ENCODE peak calls at places on chromosomes 3 and 15, in eight cellular contexts. One of them, this sample, is unnamed.

GRCh38 chr3:48157950-48158376 is 30.3 kb downstream of the CDC25A start:
- DNase-seq in B cell: no peak
- DNase-seq in choroid plexus epithelial cell: peak
- DNase-seq in progenitor cell of endocrine pancreas: peak
- DNase-seq in breast epithelium: no peak
- DNase-seq in A549: peak
- DNase-seq in CD4-positive, alpha-beta T cell: peak
- DNase-seq in HL-60: peak
- DNase-seq in this sample: peak

GRCh38 chr3:193805448-193805847 is 212.4 kb downstream of the OPA1 start:
- DNase-seq in A549: peak
- DNase-seq in HL-60: no peak
- DNase-seq in B cell: no peak
- DNase-seq in breast epithelium: peak
- DNase-seq in CD4-positive, alpha-beta T cell: no peak
- DNase-seq in choroid plexus epithelial cell: peak
- DNase-seq in progenitor cell of endocrine pancreas: no peak
- DNase-seq in this sample: no peak

GRCh38 chr15:43278869-43279268 is 12.1 kb upstream of the TGM5 start:
- DNase-seq in progenitor cell of endocrine pancreas: no peak
- DNase-seq in breast epithelium: no peak
- DNase-seq in choroid plexus epithelial cell: no peak
- DNase-seq in A549: no peak
- DNase-seq in B cell: no peak
- DNase-seq in CD4-positive, alpha-beta T cell: no peak
- DNase-seq in HL-60: no peak
- DNase-seq in this sample: no peak

GRCh38 chr3:4826237-4827100 is 152.8 kb upstream of the BHLHE40 start:
- DNase-seq in A549: peak
- DNase-seq in HL-60: no peak
- DNase-seq in B cell: no peak
- DNase-seq in CD4-positive, alpha-beta T cell: no peak
- DNase-seq in choroid plexus epithelial cell: no peak
- DNase-seq in progenitor cell of endocrine pancreas: no peak
- DNase-seq in breast epithelium: peak
- DNase-seq in this sample: no peak

GRCh38 chr15:59157398-59157797 is 49.2 kb upstream of the LDHAL6B start:
- DNase-seq in progenitor cell of endocrine pancreas: no peak
- DNase-seq in choroid plexus epithelial cell: no peak
- DNase-seq in CD4-positive, alpha-beta T cell: no peak
- DNase-seq in B cell: no peak
- DNase-seq in HL-60: no peak
- DNase-seq in A549: no peak
- DNase-seq in breast epithelium: no peak
- DNase-seq in this sample: no peak

GRCh38 chr3:60064210-60065178 is 1014.7 kb upstream of the CFAP20DC start:
- DNase-seq in B cell: no peak
- DNase-seq in progenitor cell of endocrine pancreas: no peak
- DNase-seq in A549: no peak
- DNase-seq in breast epithelium: no peak
- DNase-seq in CD4-positive, alpha-beta T cell: no peak
- DNase-seq in HL-60: no peak
- DNase-seq in choroid plexus epithelial cell: peak
- DNase-seq in this sample: no peak

GRCh38 chr3:196388946-196389345 is 43.3 kb downstream of the UBXN7 start:
- DNase-seq in B cell: no peak
- DNase-seq in progenitor cell of endocrine pancreas: no peak
- DNase-seq in choroid plexus epithelial cell: peak
- DNase-seq in breast epithelium: no peak
- DNase-seq in HL-60: no peak
- DNase-seq in CD4-positive, alpha-beta T cell: no peak
- DNase-seq in A549: no peak
- DNase-seq in this sample: no peak

GRCh38 chr15:59247364-59247763 is 40.7 kb downstream of the LDHAL6B start:
- DNase-seq in B cell: peak
- DNase-seq in HL-60: peak
- DNase-seq in breast epithelium: no peak
- DNase-seq in A549: peak
- DNase-seq in progenitor cell of endocrine pancreas: peak
- DNase-seq in choroid plexus epithelial cell: peak
- DNase-seq in CD4-positive, alpha-beta T cell: peak
- DNase-seq in this sample: peak

GRCh38 chr3:172760406-172760805 is 9.9 kb downstream of the ECT2 start:
- DNase-seq in CD4-positive, alpha-beta T cell: no peak
- DNase-seq in choroid plexus epithelial cell: peak
- DNase-seq in A549: peak
- DNase-seq in breast epithelium: no peak
- DNase-seq in B cell: no peak
- DNase-seq in HL-60: no peak
- DNase-seq in progenitor cell of endocrine pancreas: no peak
- DNase-seq in this sample: peak

GRCh38 chr3:122332551-122332950 is 7.5 kb downstream of the CSTA start:
- DNase-seq in breast epithelium: no peak
- DNase-seq in choroid plexus epithelial cell: no peak
- DNase-seq in CD4-positive, alpha-beta T cell: no peak
- DNase-seq in progenitor cell of endocrine pancreas: no peak
- DNase-seq in HL-60: no peak
- DNase-seq in B cell: no peak
- DNase-seq in A549: no peak
- DNase-seq in this sample: no peak

GRCh38 chr3:16289144-16289889 is 24.3 kb downstream of the OXNAD1 start:
- DNase-seq in A549: no peak
- DNase-seq in choroid plexus epithelial cell: no peak
- DNase-seq in B cell: no peak
- DNase-seq in breast epithelium: no peak
- DNase-seq in CD4-positive, alpha-beta T cell: no peak
- DNase-seq in HL-60: no peak
- DNase-seq in progenitor cell of endocrine pancreas: no peak
- DNase-seq in this sample: no peak

GRCh38 chr15:62618432-62618831 is 424.1 kb upstream of the TPM1 start:
- DNase-seq in A549: peak
- DNase-seq in progenitor cell of endocrine pancreas: no peak
- DNase-seq in B cell: no peak
- DNase-seq in HL-60: no peak
- DNase-seq in choroid plexus epithelial cell: peak
- DNase-seq in CD4-positive, alpha-beta T cell: no peak
- DNase-seq in breast epithelium: no peak
- DNase-seq in this sample: peak

GRCh38 chr3:138186803-138187295 is 252 bp upstream of the ARMC8 start:
- DNase-seq in A549: peak
- DNase-seq in breast epithelium: peak
- DNase-seq in CD4-positive, alpha-beta T cell: peak
- DNase-seq in progenitor cell of endocrine pancreas: peak
- DNase-seq in HL-60: peak
- DNase-seq in B cell: peak
- DNase-seq in choroid plexus epithelial cell: peak
- DNase-seq in this sample: no peak

GRCh38 chr3:64685800-64686445 is 1.9 kb downstream of the ADAMTS9 start:
- DNase-seq in B cell: no peak
- DNase-seq in breast epithelium: peak
- DNase-seq in progenitor cell of endocrine pancreas: peak
- DNase-seq in A549: peak
- DNase-seq in choroid plexus epithelial cell: peak
- DNase-seq in HL-60: no peak
- DNase-seq in CD4-positive, alpha-beta T cell: no peak
- DNase-seq in this sample: peak

GRCh38 chr3:118641608-118642007 is 393.0 kb downstream of the IGSF11 start:
- DNase-seq in CD4-positive, alpha-beta T cell: no peak
- DNase-seq in HL-60: no peak
- DNase-seq in breast epithelium: no peak
- DNase-seq in A549: peak
- DNase-seq in B cell: no peak
- DNase-seq in progenitor cell of endocrine pancreas: no peak
- DNase-seq in choroid plexus epithelial cell: no peak
- DNase-seq in this sample: no peak

GRCh38 chr3:157103280-157103679 is 56.7 kb downstream of the CCNL1 start:
- DNase-seq in progenitor cell of endocrine pancreas: no peak
- DNase-seq in B cell: peak
- DNase-seq in A549: no peak
- DNase-seq in HL-60: no peak
- DNase-seq in CD4-positive, alpha-beta T cell: no peak
- DNase-seq in breast epithelium: no peak
- DNase-seq in choroid plexus epithelial cell: no peak
- DNase-seq in this sample: no peak

DNA sequence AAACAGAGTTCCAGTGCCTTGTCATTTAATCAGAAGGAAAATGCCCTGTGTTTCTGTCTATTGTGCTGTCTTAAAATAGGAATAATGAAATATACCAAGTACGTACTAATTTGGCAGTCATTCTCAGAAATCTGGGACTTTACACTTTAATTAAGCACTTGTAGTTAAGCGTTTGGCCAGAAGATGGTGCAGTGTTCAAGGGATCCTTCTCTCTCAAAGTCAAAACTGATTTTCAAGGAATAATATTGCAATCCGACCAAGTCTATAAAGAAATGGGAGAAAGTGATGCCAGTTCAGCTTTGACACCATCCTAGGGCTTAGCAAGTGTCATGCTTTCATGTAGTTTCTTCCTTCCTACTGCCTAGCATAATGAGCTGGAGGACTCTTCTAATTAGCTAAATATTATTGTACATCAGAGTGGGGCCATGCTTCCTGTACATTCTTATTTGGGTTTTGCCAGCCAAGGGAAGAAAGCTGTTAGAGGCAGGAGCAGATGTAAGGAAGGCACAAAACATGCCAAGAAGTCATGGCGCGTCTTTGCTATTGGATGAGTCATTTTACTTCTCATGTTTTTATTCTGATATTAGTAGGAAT is 64.8 kb downstream of the SAMMSON start:
- DNase-seq in breast epithelium: no peak
- DNase-seq in choroid plexus epithelial cell: peak
- DNase-seq in CD4-positive, alpha-beta T cell: no peak
- DNase-seq in A549: peak
- DNase-seq in HL-60: peak
- DNase-seq in progenitor cell of endocrine pancreas: no peak
- DNase-seq in B cell: no peak
- DNase-seq in this sample: peak
- TF ChIP-seq CTCF in breast epithelium: peak
- TF ChIP-seq CTCF in choroid plexus epithelial cell: peak
- TF ChIP-seq CTCF in CD4-positive, alpha-beta T cell: peak
- TF ChIP-seq CTCF in A549: peak
- TF ChIP-seq CTCF in HL-60: peak
- TF ChIP-seq CTCF in progenitor cell of endocrine pancreas: peak
- TF ChIP-seq CTCF in B cell: peak
- TF ChIP-seq CTCF in this sample: peak

GRCh38 chr15:92848464-92848851 is 51.7 kb upstream of the CHD2 start:
- DNase-seq in B cell: no peak
- DNase-seq in A549: no peak
- DNase-seq in choroid plexus epithelial cell: no peak
- DNase-seq in CD4-positive, alpha-beta T cell: no peak
- DNase-seq in breast epithelium: no peak
- DNase-seq in HL-60: no peak
- DNase-seq in progenitor cell of endocrine pancreas: no peak
- DNase-seq in this sample: no peak

GRCh38 chr15:92845109-92845508 is 55.0 kb upstream of the CHD2 start:
- DNase-seq in progenitor cell of endocrine pancreas: no peak
- DNase-seq in breast epithelium: no peak
- DNase-seq in A549: peak
- DNase-seq in CD4-positive, alpha-beta T cell: no peak
- DNase-seq in B cell: no peak
- DNase-seq in HL-60: peak
- DNase-seq in choroid plexus epithelial cell: peak
- DNase-seq in this sample: no peak

GRCh38 chr15:92847841-92848240 is 52.3 kb upstream of the CHD2 start:
- DNase-seq in breast epithelium: no peak
- DNase-seq in CD4-positive, alpha-beta T cell: no peak
- DNase-seq in B cell: no peak
- DNase-seq in choroid plexus epithelial cell: no peak
- DNase-seq in A549: no peak
- DNase-seq in HL-60: no peak
- DNase-seq in progenitor cell of endocrine pancreas: no peak
- DNase-seq in this sample: no peak

GRCh38 chr15:92848852-92849598 is 51.1 kb upstream of the CHD2 start:
- DNase-seq in choroid plexus epithelial cell: peak
- DNase-seq in CD4-positive, alpha-beta T cell: no peak
- DNase-seq in progenitor cell of endocrine pancreas: no peak
- DNase-seq in B cell: peak
- DNase-seq in A549: no peak
- DNase-seq in HL-60: peak
- DNase-seq in breast epithelium: no peak
- DNase-seq in this sample: peak

DNA sequence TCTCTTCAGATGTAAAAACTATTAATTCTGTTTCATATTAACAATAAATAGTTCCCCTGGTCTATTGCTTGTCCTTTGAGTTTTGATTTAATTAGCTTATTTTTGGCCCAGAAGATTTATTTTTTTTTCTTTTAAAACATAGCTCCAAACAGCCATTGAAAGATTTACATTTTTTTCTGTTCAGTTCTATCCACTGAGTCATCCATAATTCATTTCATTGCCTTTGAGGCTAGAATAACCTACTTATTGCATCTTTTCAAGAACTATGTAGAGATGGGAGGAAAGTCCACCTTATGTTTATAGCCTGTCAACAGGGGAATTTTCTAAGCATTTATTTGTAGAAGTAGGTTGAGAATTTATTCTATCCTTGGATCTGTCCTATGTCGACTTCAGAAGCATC is 53.4 kb upstream of the CHD2 start:
- DNase-seq in HL-60: no peak
- DNase-seq in A549: no peak
- DNase-seq in choroid plexus epithelial cell: peak
- DNase-seq in progenitor cell of endocrine pancreas: no peak
- DNase-seq in B cell: no peak
- DNase-seq in CD4-positive, alpha-beta T cell: no peak
- DNase-seq in breast epithelium: no peak
- DNase-seq in this sample: no peak
- TF ChIP-seq CTCF in HL-60: no peak
- TF ChIP-seq CTCF in A549: no peak
- TF ChIP-seq CTCF in choroid plexus epithelial cell: no peak
- TF ChIP-seq CTCF in progenitor cell of endocrine pancreas: no peak
- TF ChIP-seq CTCF in B cell: no peak
- TF ChIP-seq CTCF in CD4-positive, alpha-beta T cell: no peak
- TF ChIP-seq CTCF in breast epithelium: no peak
- TF ChIP-seq CTCF in this sample: no peak

GRCh38 chr3:67384790-67385397 is 269.5 kb downstream of the SUCLG2 start:
- DNase-seq in HL-60: peak
- DNase-seq in CD4-positive, alpha-beta T cell: no peak
- DNase-seq in B cell: no peak
- DNase-seq in progenitor cell of endocrine pancreas: peak
- DNase-seq in A549: peak
- DNase-seq in breast epithelium: no peak
- DNase-seq in choroid plexus epithelial cell: peak
- DNase-seq in this sample: no peak
- TF ChIP-seq CTCF in HL-60: peak
- TF ChIP-seq CTCF in CD4-positive, alpha-beta T cell: peak
- TF ChIP-seq CTCF in B cell: peak
- TF ChIP-seq CTCF in progenitor cell of endocrine pancreas: peak
- TF ChIP-seq CTCF in A549: peak
- TF ChIP-seq CTCF in breast epithelium: peak
- TF ChIP-seq CTCF in choroid plexus epithelial cell: peak
- TF ChIP-seq CTCF in this sample: peak

DNA sequence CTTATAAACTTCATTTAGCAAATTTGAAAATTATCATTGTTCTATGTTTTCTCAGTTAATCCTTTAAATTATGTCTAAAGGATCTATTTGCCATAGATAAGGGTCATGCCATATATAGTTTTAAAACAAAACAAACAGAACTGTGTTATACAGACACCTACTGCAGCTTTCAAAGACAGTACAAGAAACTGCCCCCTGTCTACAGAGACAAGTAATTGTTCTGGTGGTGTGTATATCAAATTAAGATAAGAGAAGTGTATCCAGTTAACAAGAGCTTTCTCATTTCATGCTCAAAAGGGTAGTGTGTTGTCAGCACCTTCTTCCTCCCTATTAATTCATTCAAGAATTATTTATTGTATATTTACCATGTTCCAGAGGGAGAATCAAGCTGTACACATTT is 201.2 kb downstream of the FMN1 start:
- DNase-seq in A549: peak
- DNase-seq in choroid plexus epithelial cell: peak
- DNase-seq in progenitor cell of endocrine pancreas: no peak
- DNase-seq in CD4-positive, alpha-beta T cell: no peak
- DNase-seq in B cell: no peak
- DNase-seq in breast epithelium: no peak
- DNase-seq in HL-60: no peak
- DNase-seq in this sample: no peak
- TF ChIP-seq CTCF in A549: peak
- TF ChIP-seq CTCF in choroid plexus epithelial cell: peak
- TF ChIP-seq CTCF in progenitor cell of endocrine pancreas: peak
- TF ChIP-seq CTCF in CD4-positive, alpha-beta T cell: no peak
- TF ChIP-seq CTCF in B cell: peak
- TF ChIP-seq CTCF in breast epithelium: no peak
- TF ChIP-seq CTCF in HL-60: no peak
- TF ChIP-seq CTCF in this sample: peak

This sample was measured in AG09309.